ENCODE peak calls at places on chromosomes 4 and X, in five cellular contexts. C is Calu3, T is Kasumi-1, A is NCI-H1092 treated with DMSO at 0.1 percent for 48 hours, F is AG04449. I is an unnamed sample.
A peak's percentile ranks its signal among the peaks of the same experiment; 100 is the strongest.

GRCh38 chrX:54180403-54180802 is 2.7 kb downstream of the FAM120C start:
- DNase-seq in A (no peak), C (no peak), F (no peak), T (no peak), I (no peak)

GRCh38 chr4:163448541-163449203 is 24.9 kb downstream of the TKTL2 start:
- DNase-seq in T (no peak), C (no peak), A (no peak), F (no peak), I (no peak)

GRCh38 chrX:109839694-109840358 is 106.8 kb upstream of the ACSL4 start:
- DNase-seq in A (no peak), T (peak; percentile 73), F (no peak), C (no peak), I (no peak)

GRCh38 chr4:81722229-81722900 is 250.7 kb upstream of the RASGEF1B start:
- DNase-seq in F (no peak), C (peak; percentile 6), T (no peak), A (peak; percentile 73), I (peak; percentile 85)

GRCh38 chr4:86359944-86360478 is at the start of gene MAPK10:
- DNase-seq in C (no peak), A (peak; percentile 94), T (peak; percentile 94), F (peak; percentile 4), I (peak; percentile 93)

GRCh38 chr4:17544831-17545234 is 29.9 kb downstream of the CLRN2 start:
- DNase-seq in C (peak; percentile 44), A (peak; percentile 51), T (no peak), F (no peak), I (no peak)

GRCh38 chrX:20063716-20064351 is 52.9 kb downstream of the MAP7D2 start:
- DNase-seq in C (no peak), F (no peak), A (no peak), T (no peak), I (no peak)

GRCh38 chrX:68936608-68937007 is 107.8 kb downstream of the EFNB1 start:
- DNase-seq in A (no peak), T (no peak), F (peak; percentile 62), C (no peak), I (no peak)

GRCh38 chr4:36213956-36214355 is 30.4 kb downstream of the ARAP2 start:
- DNase-seq in T (no peak), A (no peak), C (no peak), F (no peak), I (no peak)

GRCh38 chr4:155666701-155667537 is at the start of gene GUCY1A1:
- DNase-seq in T (peak; percentile 57), A (no peak), C (peak; percentile 65), F (no peak), I (no peak)